ENCODE peak calls at places on chromosome 6, in nine cellular contexts. One of them, this sample, is unnamed.

GRCh38 chr6:90110971-90111370 is 185.7 kb downstream of the BACH2 start:
- DNase-seq in right lobe of liver: no peak
- DNase-seq in posterior cingulate gyrus: no peak
- DNase-seq in WERI-Rb-1: no peak
- DNase-seq in epithelial cell of esophagus: no peak
- DNase-seq in GM23338: no peak
- DNase-seq in memory B cell: no peak
- DNase-seq in progenitor cell of endocrine pancreas: no peak
- DNase-seq in pancreas: no peak
- DNase-seq in this sample: no peak

GRCh38 chr6:165205632-165206031 is 103.8 kb downstream of the C6orf118 start:
- DNase-seq in right lobe of liver: no peak
- DNase-seq in posterior cingulate gyrus: no peak
- DNase-seq in WERI-Rb-1: no peak
- DNase-seq in epithelial cell of esophagus: no peak
- DNase-seq in GM23338: no peak
- DNase-seq in memory B cell: no peak
- DNase-seq in progenitor cell of endocrine pancreas: no peak
- DNase-seq in pancreas: no peak
- DNase-seq in this sample: no peak

GRCh38 chr6:161010418-161010817 is 18.8 kb downstream of the MAP3K4 start:
- DNase-seq in right lobe of liver: no peak
- DNase-seq in posterior cingulate gyrus: no peak
- DNase-seq in WERI-Rb-1: no peak
- DNase-seq in epithelial cell of esophagus: peak
- DNase-seq in GM23338: no peak
- DNase-seq in memory B cell: no peak
- DNase-seq in progenitor cell of endocrine pancreas: no peak
- DNase-seq in pancreas: no peak
- DNase-seq in this sample: no peak

GRCh38 chr6:33313709-33314514 is at the start of gene TAPBP:
- DNase-seq in right lobe of liver: peak
- DNase-seq in posterior cingulate gyrus: no peak
- DNase-seq in WERI-Rb-1: peak
- DNase-seq in epithelial cell of esophagus: peak
- DNase-seq in GM23338: peak
- DNase-seq in memory B cell: peak
- DNase-seq in progenitor cell of endocrine pancreas: no peak
- DNase-seq in pancreas: peak
- DNase-seq in this sample: peak

GRCh38 chr6:125930810-125931418 is 25.7 kb upstream of the HINT3 start:
- DNase-seq in right lobe of liver: no peak
- DNase-seq in posterior cingulate gyrus: no peak
- DNase-seq in WERI-Rb-1: no peak
- DNase-seq in epithelial cell of esophagus: peak
- DNase-seq in GM23338: no peak
- DNase-seq in memory B cell: no peak
- DNase-seq in progenitor cell of endocrine pancreas: no peak
- DNase-seq in pancreas: no peak
- DNase-seq in this sample: no peak

GRCh38 chr6:170575250-170575649 is 9.2 kb downstream of the PDCD2 start:
- DNase-seq in right lobe of liver: no peak
- DNase-seq in posterior cingulate gyrus: no peak
- DNase-seq in WERI-Rb-1: no peak
- DNase-seq in epithelial cell of esophagus: peak
- DNase-seq in GM23338: peak
- DNase-seq in memory B cell: no peak
- DNase-seq in progenitor cell of endocrine pancreas: no peak
- DNase-seq in pancreas: no peak
- DNase-seq in this sample: no peak

GRCh38 chr6:89970609-89971337 is 76.5 kb downstream of the GJA10 start:
- DNase-seq in right lobe of liver: no peak
- DNase-seq in posterior cingulate gyrus: no peak
- DNase-seq in WERI-Rb-1: peak
- DNase-seq in epithelial cell of esophagus: peak
- DNase-seq in GM23338: peak
- DNase-seq in memory B cell: no peak
- DNase-seq in progenitor cell of endocrine pancreas: peak
- DNase-seq in pancreas: no peak
- DNase-seq in this sample: peak

GRCh38 chr6:37824170-37824569 is 4.6 kb downstream of the ZFAND3 start:
- DNase-seq in right lobe of liver: no peak
- DNase-seq in posterior cingulate gyrus: no peak
- DNase-seq in WERI-Rb-1: no peak
- DNase-seq in epithelial cell of esophagus: no peak
- DNase-seq in GM23338: no peak
- DNase-seq in memory B cell: no peak
- DNase-seq in progenitor cell of endocrine pancreas: no peak
- DNase-seq in pancreas: no peak
- DNase-seq in this sample: no peak

GRCh38 chr6:56505861-56506260 is 136.8 kb downstream of the DST start:
- DNase-seq in right lobe of liver: no peak
- DNase-seq in posterior cingulate gyrus: no peak
- DNase-seq in WERI-Rb-1: no peak
- DNase-seq in epithelial cell of esophagus: no peak
- DNase-seq in GM23338: no peak
- DNase-seq in memory B cell: no peak
- DNase-seq in progenitor cell of endocrine pancreas: no peak
- DNase-seq in pancreas: no peak
- DNase-seq in this sample: no peak

GRCh38 chr6:13544454-13545186 is 29.8 kb upstream of the SIRT5 start:
- DNase-seq in right lobe of liver: no peak
- DNase-seq in posterior cingulate gyrus: no peak
- DNase-seq in WERI-Rb-1: no peak
- DNase-seq in epithelial cell of esophagus: no peak
- DNase-seq in GM23338: peak
- DNase-seq in memory B cell: no peak
- DNase-seq in progenitor cell of endocrine pancreas: no peak
- DNase-seq in pancreas: no peak
- DNase-seq in this sample: no peak

GRCh38 chr6:34580707-34581560 is 24.8 kb upstream of the SPDEF start:
- DNase-seq in right lobe of liver: peak
- DNase-seq in posterior cingulate gyrus: no peak
- DNase-seq in WERI-Rb-1: no peak
- DNase-seq in epithelial cell of esophagus: no peak
- DNase-seq in GM23338: no peak
- DNase-seq in memory B cell: no peak
- DNase-seq in progenitor cell of endocrine pancreas: no peak
- DNase-seq in pancreas: peak
- DNase-seq in this sample: no peak

GRCh38 chr6:136886110-136886509 is 36.0 kb upstream of the SLC35D3 start:
- DNase-seq in right lobe of liver: no peak
- DNase-seq in posterior cingulate gyrus: no peak
- DNase-seq in WERI-Rb-1: no peak
- DNase-seq in epithelial cell of esophagus: peak
- DNase-seq in GM23338: no peak
- DNase-seq in memory B cell: no peak
- DNase-seq in progenitor cell of endocrine pancreas: no peak
- DNase-seq in pancreas: no peak
- DNase-seq in this sample: no peak

GRCh38 chr6:73968358-73968757 is 272.4 kb downstream of the CD109 start:
- DNase-seq in right lobe of liver: no peak
- DNase-seq in posterior cingulate gyrus: no peak
- DNase-seq in WERI-Rb-1: no peak
- DNase-seq in epithelial cell of esophagus: no peak
- DNase-seq in GM23338: no peak
- DNase-seq in memory B cell: no peak
- DNase-seq in progenitor cell of endocrine pancreas: no peak
- DNase-seq in pancreas: no peak
- DNase-seq in this sample: no peak

GRCh38 chr6:35082046-35082732 is 59.0 kb downstream of the TCP11 start:
- DNase-seq in right lobe of liver: no peak
- DNase-seq in posterior cingulate gyrus: no peak
- DNase-seq in WERI-Rb-1: no peak
- DNase-seq in epithelial cell of esophagus: no peak
- DNase-seq in GM23338: no peak
- DNase-seq in memory B cell: no peak
- DNase-seq in progenitor cell of endocrine pancreas: no peak
- DNase-seq in pancreas: peak
- DNase-seq in this sample: peak

GRCh38 chr6:99790679-99791078 is 184.0 kb downstream of the PRDM13 start:
- DNase-seq in right lobe of liver: no peak
- DNase-seq in posterior cingulate gyrus: no peak
- DNase-seq in WERI-Rb-1: no peak
- DNase-seq in epithelial cell of esophagus: no peak
- DNase-seq in GM23338: no peak
- DNase-seq in memory B cell: no peak
- DNase-seq in progenitor cell of endocrine pancreas: no peak
- DNase-seq in pancreas: no peak
- DNase-seq in this sample: no peak

GRCh38 chr6:35452186-35453090 is at the start of gene FANCE:
- DNase-seq in right lobe of liver: peak
- DNase-seq in posterior cingulate gyrus: peak
- DNase-seq in WERI-Rb-1: peak
- DNase-seq in epithelial cell of esophagus: peak
- DNase-seq in GM23338: peak
- DNase-seq in memory B cell: peak
- DNase-seq in progenitor cell of endocrine pancreas: peak
- DNase-seq in pancreas: peak
- DNase-seq in this sample: peak

GRCh38 chr6:161748535-161749386 is 474.9 kb upstream of the AGPAT4 start:
- DNase-seq in right lobe of liver: no peak
- DNase-seq in posterior cingulate gyrus: peak
- DNase-seq in WERI-Rb-1: peak
- DNase-seq in epithelial cell of esophagus: peak
- DNase-seq in GM23338: peak
- DNase-seq in memory B cell: no peak
- DNase-seq in progenitor cell of endocrine pancreas: peak
- DNase-seq in pancreas: peak
- DNase-seq in this sample: peak

GRCh38 chr6:53300656-53301551 is 47.8 kb downstream of the ELOVL5 start:
- DNase-seq in right lobe of liver: no peak
- DNase-seq in posterior cingulate gyrus: peak
- DNase-seq in WERI-Rb-1: peak
- DNase-seq in epithelial cell of esophagus: no peak
- DNase-seq in GM23338: no peak
- DNase-seq in memory B cell: no peak
- DNase-seq in progenitor cell of endocrine pancreas: no peak
- DNase-seq in pancreas: no peak
- DNase-seq in this sample: no peak

GRCh38 chr6:81572020-81572419 is 180.5 kb downstream of the TENT5A start:
- DNase-seq in right lobe of liver: no peak
- DNase-seq in posterior cingulate gyrus: no peak
- DNase-seq in WERI-Rb-1: no peak
- DNase-seq in epithelial cell of esophagus: no peak
- DNase-seq in GM23338: no peak
- DNase-seq in memory B cell: no peak
- DNase-seq in progenitor cell of endocrine pancreas: no peak
- DNase-seq in pancreas: no peak
- DNase-seq in this sample: no peak

This sample was measured in iPS-NIHi11.